ENCODE peak calls at places on chromosomes 16 and 17, in five cellular contexts. K, I, R, M and Q are unnamed samples.

GRCh38 chr17:50055055-50055425 is 870 bp upstream of the ITGA3 start:
- DNase-seq in M (no peak), I (peak), R (peak), K (no peak), Q (no peak)

GRCh38 chr17:75731086-75731715 is 9.9 kb downstream of the ITGB4 start:
- DNase-seq in M (no peak), K (no peak), I (no peak), R (no peak), Q (no peak)

GRCh38 chr17:2034806-2035548 is 5.0 kb downstream of the DPH1 start:
- DNase-seq in K (no peak), R (no peak), I (no peak), M (no peak), Q (peak)

GRCh38 chr17:58352018-58352842 is at the start of gene SUPT4H1:
- DNase-seq in R (peak), M (peak), I (peak), K (peak), Q (peak)

GRCh38 chr17:17921192-17922082 is 50.8 kb downstream of the TOM1L2 start:
- DNase-seq in R (peak), I (peak), M (no peak), K (peak), Q (peak)

GRCh38 chr17:10756146-10756545 is 26.3 kb upstream of the TMEM220 start:
- DNase-seq in R (no peak), M (no peak), I (no peak), K (no peak), Q (no peak)

GRCh38 chr17:31448467-31449077 is 57.1 kb downstream of the RAB11FIP4 start:
- DNase-seq in I (no peak), M (no peak), K (no peak), R (no peak), Q (peak)

GRCh38 chr16:67773099-67773498 is 33.3 kb downstream of the RANBP10 start:
- DNase-seq in K (peak), R (no peak), I (no peak), M (peak), Q (peak)

GRCh38 chr16:73385701-73386100 is 337.8 kb upstream of the ZFHX3 start:
- DNase-seq in K (no peak), M (no peak), R (no peak), I (no peak), Q (no peak)

GRCh38 chr17:44794699-44795413 is 35.2 kb downstream of the GJC1 start:
- DNase-seq in I (no peak), M (no peak), R (peak), K (peak), Q (peak)

GRCh38 chr16:86630471-86630870 is 52.1 kb downstream of the FOXL1 start:
- DNase-seq in I (no peak), R (no peak), M (peak), K (no peak), Q (no peak)

GRCh38 chr16:74449470-74449869 is 28.2 kb upstream of the CLEC18B start:
- DNase-seq in I (no peak), K (peak), R (peak), M (no peak), Q (no peak)

GRCh38 chr16:5428932-5429331 is 331.3 kb upstream of the EEF2KMT start:
- DNase-seq in K (no peak), I (peak), M (no peak), R (no peak), Q (no peak)

GRCh38 chr16:86604436-86605220 is 26.3 kb downstream of the FOXL1 start:
- DNase-seq in M (no peak), K (no peak), I (no peak), R (no peak), Q (no peak)

GRCh38 chr17:67132366-67132765 is 88.0 kb downstream of the CACNG1 start:
- DNase-seq in I (no peak), K (no peak), M (no peak), R (no peak), Q (no peak)

GRCh38 chr17:49580055-49580721 is 4.5 kb downstream of the NXPH3 start:
- DNase-seq in I (no peak), M (no peak), K (no peak), R (no peak), Q (no peak)

GRCh38 chr16:80210787-80211186 is 330.0 kb upstream of the DYNLRB2 start:
- DNase-seq in M (peak), R (no peak), I (no peak), K (no peak), Q (no peak)

GRCh38 chr16:12057276-12057675 is 80.7 kb downstream of the SNX29 start:
- DNase-seq in R (no peak), I (no peak), M (no peak), K (no peak), Q (peak)

GRCh38 chr17:62625184-62625869 is 2.1 kb upstream of the MRC2 start:
- DNase-seq in K (no peak), I (no peak), R (no peak), M (no peak), Q (no peak)

GRCh38 chr16:56985288-56985961 is 3.9 kb upstream of the NLRC5 start:
- DNase-seq in I (no peak), K (peak), M (peak), R (peak), Q (peak)

GRCh38 chr17:72719582-72720493 is 372.6 kb downstream of the SLC39A11 start:
- DNase-seq in I (no peak), K (no peak), M (no peak), R (no peak), Q (peak)

GRCh38 chr17:75457047-75457654 is 716 bp downstream of the TMEM94 start:
- DNase-seq in M (no peak), I (peak), K (peak), R (no peak), Q (peak)

GRCh38 chr17:58658804-58659713 is 32.8 kb downstream of the TEX14 start:
- DNase-seq in K (peak), I (peak), R (peak), M (peak), Q (peak)

GRCh38 chr17:73343739-73344454 is 32.1 kb upstream of the CDC42EP4 start:
- DNase-seq in I (no peak), K (no peak), M (no peak), R (no peak), Q (no peak)

GRCh38 chr16:56048425-56049100 is 142.7 kb upstream of the GNAO1 start:
- DNase-seq in K (no peak), I (no peak), M (no peak), R (no peak), Q (no peak)

GRCh38 chr17:44902135-44902760 is 3.0 kb upstream of the EFTUD2 start:
- DNase-seq in K (no peak), M (no peak), R (no peak), I (no peak), Q (no peak)

GRCh38 chr16:15494231-15494630 is 59.8 kb downstream of the BMERB1 start:
- DNase-seq in R (no peak), M (no peak), K (no peak), I (no peak), Q (peak)

GRCh38 chr16:29662000-29662728 is 883 bp upstream of the SPN start:
- DNase-seq in K (no peak), I (no peak), R (no peak), M (no peak), Q (no peak)

GRCh38 chr17:58249270-58250133 is 11.1 kb downstream of the LPO start:
- DNase-seq in M (peak), I (peak), K (peak), R (no peak), Q (peak)

GRCh38 chr16:69756705-69757104 is 2.0 kb upstream of the NOB1 start:
- DNase-seq in K (no peak), R (no peak), I (no peak), M (no peak), Q (no peak)

GRCh38 chr16:84947996-84948854 is 63.1 kb downstream of the ZDHHC7 start:
- DNase-seq in R (no peak), K (no peak), I (peak), M (no peak), Q (no peak)
- H3K4me3 ChIP-seq in R (no peak), K (no peak), I (no peak), M (no peak), Q (no peak)

GRCh38 chr17:42180922-42181850 is at the start of gene KCNH4:
- DNase-seq in R (peak), I (peak), K (peak), M (peak), Q (peak)
- TF ChIP-seq CTCF in R (peak), I (peak), K (peak), M (peak), Q (peak)

GRCh38 chr17:64016248-64016784 is 4.1 kb downstream of the ICAM2 start:
- DNase-seq in M (no peak), K (no peak), R (no peak), I (no peak), Q (no peak)
- H3K4me3 ChIP-seq in M (peak), K (peak), R (no peak), I (no peak), Q (no peak)

GRCh38 chr17:42617956-42618431 is 8.5 kb downstream of the TUBG1 start:
- DNase-seq in R (peak), I (no peak), K (no peak), M (no peak), Q (no peak)

GRCh38 chr17:42623732-42624596 is 14.5 kb downstream of the TUBG1 start:
- DNase-seq in M (no peak), R (peak), I (no peak), K (no peak), Q (peak)

GRCh38 chr17:42613699-42614295 is 4.3 kb downstream of the TUBG1 start:
- DNase-seq in M (no peak), R (no peak), K (no peak), I (no peak), Q (no peak)

GRCh38 chr17:42618442-42619150 is 9.1 kb downstream of the TUBG1 start:
- DNase-seq in K (peak), M (peak), I (peak), R (peak), Q (no peak)
- TF ChIP-seq CTCF in K (peak), M (peak), I (peak), R (peak), Q (no peak)

GRCh38 chr16:66548868-66549267 is 1.1 kb downstream of the TK2 start:
- DNase-seq in I (no peak), K (no peak), R (no peak), M (no peak), Q (no peak)
- H3K4me3 ChIP-seq in I (peak), K (peak), R (no peak), M (peak), Q (peak)

GRCh38 chr17:7686221-7687071 is 844 bp downstream of the TP53 start:
- DNase-seq in K (peak), M (peak), R (peak), I (peak), Q (peak)

GRCh38 chr17:7687072-7687907 is at the start of gene TP53:
- DNase-seq in M (peak), R (peak), I (peak), K (peak), Q (peak)

GRCh38 chr17:7684856-7685532 is 2.3 kb downstream of the TP53 start:
- DNase-seq in R (no peak), I (no peak), K (no peak), M (no peak), Q (no peak)

GRCh38 chr17:7687908-7688807 is at the start of gene WRAP53:
- DNase-seq in I (peak), R (peak), M (peak), K (peak), Q (peak)

GRCh38 chr17:7685533-7686220 is 1.6 kb downstream of the TP53 start:
- DNase-seq in K (peak), I (peak), M (peak), R (peak), Q (peak)
- TF ChIP-seq CTCF in K (no peak), I (no peak), M (no peak), R (no peak), Q (no peak)

GRCh38 chr16:2034695-2035430 is 8.2 kb downstream of the NHERF2 start:
- DNase-seq in K (no peak), I (no peak), R (no peak), M (no peak), Q (no peak)
- H3K4me3 ChIP-seq in K (peak), I (no peak), R (no peak), M (peak), Q (no peak)

GRCh38 chr17:79716183-79716797 is 14.5 kb upstream of the ENPP7 start:
- DNase-seq in M (no peak), R (no peak), I (no peak), K (no peak), Q (no peak)

GRCh38 chr17:79720705-79721295 is 9.9 kb upstream of the ENPP7 start:
- DNase-seq in I (no peak), K (no peak), M (no peak), R (no peak), Q (no peak)

GRCh38 chr17:79722787-79723186 is 8.0 kb upstream of the ENPP7 start:
- DNase-seq in K (no peak), I (no peak), M (no peak), R (no peak), Q (no peak)

GRCh38 chr17:79721993-79722671 is 8.6 kb upstream of the ENPP7 start:
- DNase-seq in K (no peak), R (no peak), M (no peak), I (peak), Q (no peak)
- TF ChIP-seq CTCF in K (no peak), R (no peak), M (no peak), I (peak), Q (peak)